ENCODE peak calls at places on chromosomes 13 and 19, in ten cellular contexts. M is T-helper 2 cell; G is tibial nerve; Z is HEK293T; D is NCI-H2081; K is D721Med; P is NCI-H1048; T is brain pericyte; O is A172; J is activated CD4-positive, CD25-positive, alpha-beta regulatory T cell. C is an unnamed sample.

GRCh38 chr13:39250440-39250839 is 212.2 kb downstream of the NHLRC3 start:
- DNase-seq in O (no peak), P (no peak), K (no peak), M (no peak), D (no peak), T (no peak), J (no peak), G (no peak), Z (no peak), C (no peak)

GRCh38 chr13:59363950-59364349 is 799.8 kb downstream of the DIAPH3 start:
- DNase-seq in M (no peak), P (no peak), Z (no peak), D (no peak), T (no peak), G (no peak), K (no peak), J (no peak), O (no peak), C (no peak)

GRCh38 chr19:15323496-15324235 is 8.7 kb downstream of the BRD4 start:
- DNase-seq in M (no peak), Z (no peak), P (no peak), T (no peak), D (no peak), O (no peak), K (no peak), J (no peak), G (peak), C (no peak)

GRCh38 chr13:108700421-108701170 is 71.2 kb downstream of the MYO16 start:
- DNase-seq in G (no peak), M (no peak), Z (no peak), O (peak), P (no peak), D (no peak), T (peak), K (no peak), J (no peak), C (no peak)

GRCh38 chr19:10439588-10439987 is 19.2 kb downstream of the PDE4A start:
- DNase-seq in Z (no peak), K (no peak), J (no peak), M (no peak), T (no peak), D (no peak), O (no peak), G (no peak), P (no peak), C (no peak)

GRCh38 chr19:29860492-29860891 is 48.7 kb downstream of the CCNE1 start:
- DNase-seq in O (peak), M (no peak), D (no peak), G (no peak), Z (no peak), K (no peak), T (no peak), P (no peak), J (no peak), C (no peak)

GRCh38 chr13:101784313-101784712 is 331.8 kb downstream of the ITGBL1 start:
- DNase-seq in J (no peak), T (no peak), P (no peak), O (no peak), G (no peak), Z (no peak), K (no peak), M (no peak), D (no peak), C (no peak)

GRCh38 chr19:11887247-11887617 is 350 bp upstream of the ZNF69 start:
- DNase-seq in Z (no peak), D (no peak), J (no peak), K (no peak), O (no peak), P (no peak), G (no peak), T (no peak), M (no peak), C (no peak)

GRCh38 chr19:12788682-12789097 is 2.6 kb upstream of the JUNB start:
- DNase-seq in K (no peak), G (peak), D (peak), M (peak), Z (no peak), P (no peak), T (no peak), O (peak), J (no peak), C (peak)

GRCh38 chr13:112374271-112374670 is 1.9 kb upstream of the SPACA7 start:
- DNase-seq in M (no peak), T (no peak), J (no peak), D (no peak), Z (no peak), P (no peak), K (no peak), O (no peak), G (no peak), C (no peak)

GRCh38 chr13:111219306-111219705 is 101.1 kb upstream of the TEX29 start:
- DNase-seq in Z (no peak), O (no peak), M (no peak), T (no peak), G (no peak), K (no peak), D (no peak), J (no peak), P (no peak), C (no peak)

C was measured in NCI-H1417.